ENCODE peak calls at places on chromosomes 11 and 22, in six cellular contexts. One of them, this sample, is unnamed.
A peak's percentile ranks its signal among the peaks of the same experiment; 100 is the strongest.

GRCh38 chr22:19121631-19122142 is 525 bp downstream of the DGCR2 start:
- DNase-seq in cardiac fibroblast: peak; percentile 31
- DNase-seq in left ventricle myocardium inferior: peak; percentile 66
- DNase-seq in lower lobe of right lung: peak; percentile 76
- DNase-seq in AG09309: no peak
- DNase-seq in GM12865: peak; percentile 53
- DNase-seq in this sample: peak; percentile 49

GRCh38 chr11:66349084-66349386 is 1.6 kb upstream of the B4GAT1 start:
- DNase-seq in left ventricle myocardium inferior: no peak
- DNase-seq in lower lobe of right lung: no peak
- DNase-seq in GM12865: no peak
- DNase-seq in cardiac fibroblast: no peak
- DNase-seq in AG09309: no peak
- DNase-seq in this sample: no peak

GRCh38 chr11:15195454-15196200 is 80.9 kb downstream of the INSC start:
- DNase-seq in AG09309: no peak
- DNase-seq in GM12865: no peak
- DNase-seq in cardiac fibroblast: no peak
- DNase-seq in left ventricle myocardium inferior: no peak
- DNase-seq in lower lobe of right lung: no peak
- DNase-seq in this sample: no peak

GRCh38 chr11:45176996-45177395 is 30.6 kb downstream of the PRDM11 start:
- DNase-seq in left ventricle myocardium inferior: no peak
- DNase-seq in cardiac fibroblast: no peak
- DNase-seq in lower lobe of right lung: no peak
- DNase-seq in AG09309: no peak
- DNase-seq in GM12865: no peak
- DNase-seq in this sample: no peak

GRCh38 chr11:34732831-34733230 is 111.9 kb downstream of the EHF start:
- DNase-seq in cardiac fibroblast: no peak
- DNase-seq in lower lobe of right lung: no peak
- DNase-seq in left ventricle myocardium inferior: no peak
- DNase-seq in AG09309: no peak
- DNase-seq in GM12865: no peak
- DNase-seq in this sample: no peak

GRCh38 chr11:20131744-20132666 is 28.3 kb downstream of the DBX1 start:
- DNase-seq in lower lobe of right lung: peak; percentile 63
- DNase-seq in AG09309: no peak
- DNase-seq in left ventricle myocardium inferior: peak; percentile 59
- DNase-seq in GM12865: peak; percentile 43
- DNase-seq in cardiac fibroblast: peak; percentile 72
- DNase-seq in this sample: peak; percentile 63

GRCh38 chr11:56207796-56208195 is 26.3 kb downstream of the OR5T2 start:
- DNase-seq in AG09309: no peak
- DNase-seq in GM12865: no peak
- DNase-seq in left ventricle myocardium inferior: no peak
- DNase-seq in lower lobe of right lung: no peak
- DNase-seq in cardiac fibroblast: no peak
- DNase-seq in this sample: no peak

GRCh38 chr22:26041931-26042330 is 127.3 kb upstream of the SEZ6L start:
- DNase-seq in cardiac fibroblast: no peak
- DNase-seq in lower lobe of right lung: no peak
- DNase-seq in AG09309: no peak
- DNase-seq in GM12865: no peak
- DNase-seq in left ventricle myocardium inferior: no peak
- DNase-seq in this sample: no peak

GRCh38 chr11:63919267-63920125 is 2.5 kb upstream of the RCOR2 start:
- DNase-seq in left ventricle myocardium inferior: peak; percentile 76
- DNase-seq in lower lobe of right lung: no peak
- DNase-seq in GM12865: no peak
- DNase-seq in AG09309: no peak
- DNase-seq in cardiac fibroblast: no peak
- DNase-seq in this sample: no peak

GRCh38 chr11:72241290-72241781 is 2.6 kb downstream of the PHOX2A start:
- DNase-seq in GM12865: no peak
- DNase-seq in lower lobe of right lung: no peak
- DNase-seq in left ventricle myocardium inferior: no peak
- DNase-seq in cardiac fibroblast: no peak
- DNase-seq in AG09309: no peak
- DNase-seq in this sample: no peak

GRCh38 chr11:3134218-3134621 is 30.9 kb downstream of the OSBPL5 start:
- DNase-seq in GM12865: no peak
- DNase-seq in lower lobe of right lung: peak; percentile 30
- DNase-seq in cardiac fibroblast: no peak
- DNase-seq in left ventricle myocardium inferior: peak; percentile 12
- DNase-seq in AG09309: no peak
- DNase-seq in this sample: no peak

GRCh38 chr11:112795896-112796686 is 165.1 kb upstream of the NCAM1 start:
- DNase-seq in left ventricle myocardium inferior: no peak
- DNase-seq in cardiac fibroblast: no peak
- DNase-seq in GM12865: no peak
- DNase-seq in AG09309: no peak
- DNase-seq in lower lobe of right lung: no peak
- DNase-seq in this sample: no peak

GRCh38 chr11:17353228-17354021 is 1.8 kb downstream of the NCR3LG1 start:
- DNase-seq in left ventricle myocardium inferior: peak; percentile 77
- DNase-seq in lower lobe of right lung: peak; percentile 83
- DNase-seq in cardiac fibroblast: peak; percentile 88
- DNase-seq in AG09309: no peak
- DNase-seq in GM12865: peak; percentile 33
- DNase-seq in this sample: peak; percentile 76

GRCh38 chr22:43185860-43186261 is 1.1 kb downstream of the TTLL12 start:
- DNase-seq in left ventricle myocardium inferior: peak; percentile 67
- DNase-seq in AG09309: no peak
- DNase-seq in GM12865: peak; percentile 18
- DNase-seq in cardiac fibroblast: peak; percentile 48
- DNase-seq in lower lobe of right lung: no peak
- DNase-seq in this sample: peak; percentile 42

GRCh38 chr11:119205080-119205479 is 1.1 kb upstream of the CBL start:
- DNase-seq in AG09309: no peak
- DNase-seq in cardiac fibroblast: no peak
- DNase-seq in lower lobe of right lung: peak; percentile 73
- DNase-seq in GM12865: peak; percentile 49
- DNase-seq in left ventricle myocardium inferior: peak; percentile 32
- DNase-seq in this sample: no peak

GRCh38 chr11:110478410-110478809 is 48.7 kb downstream of the FDX1 start:
- DNase-seq in cardiac fibroblast: no peak
- DNase-seq in AG09309: no peak
- DNase-seq in lower lobe of right lung: no peak
- DNase-seq in GM12865: no peak
- DNase-seq in left ventricle myocardium inferior: no peak
- DNase-seq in this sample: no peak

GRCh38 chr22:37609240-37610152 is 862 bp downstream of the GGA1 start:
- DNase-seq in cardiac fibroblast: no peak
- DNase-seq in left ventricle myocardium inferior: no peak
- DNase-seq in lower lobe of right lung: no peak
- DNase-seq in AG09309: no peak
- DNase-seq in GM12865: peak; percentile 81
- DNase-seq in this sample: peak; percentile 27

GRCh38 chr11:125588505-125588904 is 4.1 kb upstream of the STT3A start:
- DNase-seq in left ventricle myocardium inferior: no peak
- DNase-seq in AG09309: no peak
- DNase-seq in GM12865: no peak
- DNase-seq in lower lobe of right lung: no peak
- DNase-seq in cardiac fibroblast: no peak
- DNase-seq in this sample: peak; percentile 28

GRCh38 chr11:129322941-129323340 is 52.7 kb upstream of the BARX2 start:
- DNase-seq in AG09309: no peak
- DNase-seq in cardiac fibroblast: no peak
- DNase-seq in left ventricle myocardium inferior: no peak
- DNase-seq in lower lobe of right lung: no peak
- DNase-seq in GM12865: no peak
- DNase-seq in this sample: no peak

GRCh38 chr11:74980627-74981026 is 8.1 kb upstream of the NEU3 start:
- DNase-seq in AG09309: no peak
- DNase-seq in cardiac fibroblast: no peak
- DNase-seq in GM12865: no peak
- DNase-seq in lower lobe of right lung: no peak
- DNase-seq in left ventricle myocardium inferior: no peak
- DNase-seq in this sample: no peak

GRCh38 chr11:73229321-73230275 is 11.5 kb downstream of the P2RY2 start:
- DNase-seq in AG09309: no peak
- DNase-seq in left ventricle myocardium inferior: peak; percentile 52
- DNase-seq in cardiac fibroblast: no peak
- DNase-seq in lower lobe of right lung: no peak
- DNase-seq in GM12865: no peak
- DNase-seq in this sample: no peak

GRCh38 chr22:48709453-48709852 is 1118.2 kb downstream of the BRD1 start:
- DNase-seq in AG09309: no peak
- DNase-seq in left ventricle myocardium inferior: peak; percentile 4
- DNase-seq in GM12865: no peak
- DNase-seq in lower lobe of right lung: no peak
- DNase-seq in cardiac fibroblast: no peak
- DNase-seq in this sample: no peak

GRCh38 chr22:23161574-23161973 is 16.3 kb downstream of the RAB36 start:
- DNase-seq in AG09309: no peak
- DNase-seq in lower lobe of right lung: no peak
- DNase-seq in GM12865: no peak
- DNase-seq in cardiac fibroblast: no peak
- DNase-seq in left ventricle myocardium inferior: no peak
- DNase-seq in this sample: no peak

GRCh38 chr11:13114566-13115465 is 105.7 kb downstream of the RASSF10 start:
- DNase-seq in AG09309: no peak
- DNase-seq in cardiac fibroblast: no peak
- DNase-seq in GM12865: peak; percentile 54
- DNase-seq in left ventricle myocardium inferior: no peak
- DNase-seq in lower lobe of right lung: peak; percentile 48
- DNase-seq in this sample: peak; percentile 13

GRCh38 chr11:114172871-114173444 is 113.4 kb downstream of the ZBTB16 start:
- DNase-seq in left ventricle myocardium inferior: peak; percentile 66
- DNase-seq in cardiac fibroblast: no peak
- DNase-seq in lower lobe of right lung: no peak
- DNase-seq in AG09309: no peak
- DNase-seq in GM12865: no peak
- DNase-seq in this sample: no peak

GRCh38 chr11:134155946-134156865 is 67.6 kb downstream of the NCAPD3 start:
- DNase-seq in cardiac fibroblast: no peak
- DNase-seq in left ventricle myocardium inferior: no peak
- DNase-seq in lower lobe of right lung: no peak
- DNase-seq in GM12865: no peak
- DNase-seq in AG09309: no peak
- DNase-seq in this sample: no peak

GRCh38 chr11:60987577-60988277 is 16.2 kb downstream of the CD6 start:
- DNase-seq in lower lobe of right lung: no peak
- DNase-seq in GM12865: no peak
- DNase-seq in cardiac fibroblast: no peak
- DNase-seq in left ventricle myocardium inferior: no peak
- DNase-seq in AG09309: no peak
- DNase-seq in this sample: no peak

GRCh38 chr11:131584694-131585592 is 214.5 kb downstream of the NTM start:
- DNase-seq in GM12865: peak; percentile 22
- DNase-seq in AG09309: no peak
- DNase-seq in left ventricle myocardium inferior: peak; percentile 15
- DNase-seq in cardiac fibroblast: no peak
- DNase-seq in lower lobe of right lung: no peak
- DNase-seq in this sample: no peak

GRCh38 chr11:67114275-67114896 is 4.7 kb upstream of the KDM2A start:
- DNase-seq in cardiac fibroblast: no peak
- DNase-seq in AG09309: no peak
- DNase-seq in GM12865: no peak
- DNase-seq in left ventricle myocardium inferior: no peak
- DNase-seq in lower lobe of right lung: no peak
- DNase-seq in this sample: no peak

GRCh38 chr22:31496007-31496734 is at the start of gene SFI1:
- DNase-seq in cardiac fibroblast: peak; percentile 92
- DNase-seq in left ventricle myocardium inferior: peak; percentile 93
- DNase-seq in lower lobe of right lung: peak; percentile 95
- DNase-seq in GM12865: peak; percentile 98
- DNase-seq in AG09309: peak; percentile 41
- DNase-seq in this sample: peak; percentile 91
- TF ChIP-seq CTCF in cardiac fibroblast: peak; percentile 37
- TF ChIP-seq CTCF in left ventricle myocardium inferior: peak; percentile 45
- TF ChIP-seq CTCF in lower lobe of right lung: peak; percentile 51
- TF ChIP-seq CTCF in GM12865: peak; percentile 22
- TF ChIP-seq CTCF in AG09309: peak; percentile 34
- TF ChIP-seq CTCF in this sample: peak; percentile 18

GRCh38 chr11:7522106-7522505 is 8.3 kb downstream of the PPFIBP2 start:
- DNase-seq in AG09309: no peak
- DNase-seq in GM12865: no peak
- DNase-seq in lower lobe of right lung: no peak
- DNase-seq in cardiac fibroblast: no peak
- DNase-seq in left ventricle myocardium inferior: no peak
- DNase-seq in this sample: no peak
- H3K4me3 ChIP-seq in AG09309: no peak overlapping the region
- H3K4me3 ChIP-seq in GM12865: no peak overlapping the region
- H3K4me3 ChIP-seq in lower lobe of right lung: no peak overlapping the region
- H3K4me3 ChIP-seq in cardiac fibroblast: no peak overlapping the region
- H3K4me3 ChIP-seq in left ventricle myocardium inferior: no peak overlapping the region
- H3K4me3 ChIP-seq in this sample: no peak overlapping the region

GRCh38 chr11:1338201-1339065 is 29.0 kb upstream of the TOLLIP start:
- DNase-seq in lower lobe of right lung: no peak
- DNase-seq in AG09309: no peak
- DNase-seq in GM12865: no peak
- DNase-seq in cardiac fibroblast: no peak
- DNase-seq in left ventricle myocardium inferior: no peak
- DNase-seq in this sample: no peak
- TF ChIP-seq CTCF in lower lobe of right lung: no peak
- TF ChIP-seq CTCF in AG09309: no peak
- TF ChIP-seq CTCF in GM12865: no peak
- TF ChIP-seq CTCF in cardiac fibroblast: no peak
- TF ChIP-seq CTCF in left ventricle myocardium inferior: no peak
- TF ChIP-seq CTCF in this sample: no peak

DNA sequence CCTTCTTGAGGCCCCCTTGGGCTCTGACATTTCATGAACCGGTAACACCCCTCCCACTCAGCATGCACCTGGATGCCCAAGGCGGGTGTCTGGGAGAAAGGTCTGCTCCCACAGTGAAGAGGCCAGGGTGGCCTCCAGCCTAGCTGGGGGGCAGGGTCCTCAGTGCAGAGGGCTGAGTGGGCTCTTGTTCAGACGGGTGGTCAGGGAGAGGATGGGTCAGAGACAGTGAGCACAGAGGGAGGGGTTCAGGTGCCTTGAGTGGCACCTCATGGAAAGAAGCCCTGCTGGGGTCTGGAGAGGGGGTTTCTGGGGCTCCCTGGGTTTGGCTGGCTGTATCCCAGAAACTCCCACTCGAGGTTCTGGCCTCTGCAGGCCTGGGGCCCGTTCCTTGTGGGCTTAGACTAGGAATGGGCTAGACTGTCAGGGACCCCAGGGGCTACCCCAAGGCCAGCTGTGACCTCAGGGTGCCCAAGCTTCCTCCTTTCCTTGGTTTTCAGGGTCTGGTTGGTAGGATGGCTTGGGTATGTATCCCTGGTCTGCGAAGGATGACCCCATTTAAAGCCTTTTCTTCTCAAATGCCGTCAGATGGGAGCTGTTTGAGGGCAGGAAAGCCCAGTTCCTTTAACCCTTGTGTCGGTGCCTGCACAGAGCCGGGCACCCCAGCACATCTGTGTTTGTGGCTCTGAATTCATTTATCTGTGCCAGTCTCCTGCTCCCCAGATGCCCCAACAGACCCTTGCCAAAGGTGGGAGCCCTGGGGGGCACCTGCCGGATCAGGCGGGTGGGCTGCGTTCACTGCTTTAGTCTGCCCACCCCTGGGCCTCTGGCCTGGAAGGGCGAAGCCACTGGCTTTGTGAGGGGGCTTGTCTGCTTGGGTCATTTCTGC is 1.3 kb downstream of the SYNGR1 start:
- DNase-seq in GM12865: no peak
- DNase-seq in AG09309: no peak
- DNase-seq in cardiac fibroblast: no peak
- DNase-seq in left ventricle myocardium inferior: no peak
- DNase-seq in lower lobe of right lung: no peak
- DNase-seq in this sample: no peak
- H3K4me3 ChIP-seq in GM12865: no peak overlapping the region
- H3K4me3 ChIP-seq in AG09309: peak overlapping the region; percentile 55
- H3K4me3 ChIP-seq in cardiac fibroblast: peak overlapping the region; percentile 59
- H3K4me3 ChIP-seq in left ventricle myocardium inferior: peak overlapping the region; percentile 87
- H3K4me3 ChIP-seq in lower lobe of right lung: peak overlapping the region; percentile 66
- H3K4me3 ChIP-seq in this sample: no peak overlapping the region